ENCODE peak calls at places on chromosomes 3 and 15, in four cellular contexts. One of them, this sample, is unnamed.
A peak's percentile ranks its signal among the peaks of the same experiment; 100 is the strongest.

GRCh38 chr3:187950671-187951070 is 203.3 kb upstream of the LPP start:
- DNase-seq in uterus: no peak
- DNase-seq in endothelial cell of umbilical vein: no peak
- DNase-seq in MM.1S: no peak
- DNase-seq in this sample: no peak

GRCh38 chr3:61828158-61828874 is 266.9 kb downstream of the PTPRG start:
- DNase-seq in uterus: no peak
- DNase-seq in endothelial cell of umbilical vein: no peak
- DNase-seq in MM.1S: no peak
- DNase-seq in this sample: no peak

GRCh38 chr3:156611870-156612494 is 57.1 kb upstream of the SSR3 start:
- DNase-seq in endothelial cell of umbilical vein: no peak
- DNase-seq in uterus: no peak
- DNase-seq in MM.1S: no peak
- DNase-seq in this sample: no peak

GRCh38 chr3:73291541-73291940 is 230.1 kb downstream of the EBLN2 start:
- DNase-seq in endothelial cell of umbilical vein: no peak
- DNase-seq in MM.1S: no peak
- DNase-seq in uterus: no peak
- DNase-seq in this sample: no peak

GRCh38 chr3:134473868-134474546 is 11.8 kb downstream of the ANAPC13 start:
- DNase-seq in MM.1S: peak; percentile 76
- DNase-seq in endothelial cell of umbilical vein: peak; percentile 73
- DNase-seq in uterus: peak; percentile 68
- DNase-seq in this sample: peak; percentile 74

GRCh38 chr15:27592036-27592725 is 506.9 kb downstream of the OCA2 start:
- DNase-seq in endothelial cell of umbilical vein: no peak
- DNase-seq in MM.1S: peak; percentile 53
- DNase-seq in uterus: no peak
- DNase-seq in this sample: no peak

GRCh38 chr3:80769683-80770082 is 991.8 kb downstream of the GBE1 start:
- DNase-seq in uterus: no peak
- DNase-seq in MM.1S: no peak
- DNase-seq in endothelial cell of umbilical vein: no peak
- DNase-seq in this sample: no peak

GRCh38 chr3:149717391-149718056 is 34.8 kb downstream of the COMMD2 start:
- DNase-seq in endothelial cell of umbilical vein: peak; percentile 87
- DNase-seq in MM.1S: peak; percentile 69
- DNase-seq in uterus: peak; percentile 49
- DNase-seq in this sample: peak; percentile 73

GRCh38 chr3:195583831-195584542 is at the start of gene APOD:
- DNase-seq in endothelial cell of umbilical vein: peak; percentile 48
- DNase-seq in uterus: peak; percentile 54
- DNase-seq in MM.1S: no peak
- DNase-seq in this sample: peak; percentile 77

GRCh38 chr3:166187237-166187636 is 350.0 kb upstream of the BCHE start:
- DNase-seq in uterus: no peak
- DNase-seq in endothelial cell of umbilical vein: no peak
- DNase-seq in MM.1S: no peak
- DNase-seq in this sample: no peak

GRCh38 chr3:58585005-58585786 is 8.0 kb upstream of the FAM107A start:
- DNase-seq in MM.1S: peak; percentile 84
- DNase-seq in uterus: peak; percentile 80
- DNase-seq in endothelial cell of umbilical vein: peak; percentile 67
- DNase-seq in this sample: peak; percentile 54

GRCh38 chr15:99092554-99093172 is 12.2 kb upstream of the SYNM start:
- DNase-seq in endothelial cell of umbilical vein: no peak
- DNase-seq in MM.1S: no peak
- DNase-seq in uterus: no peak
- DNase-seq in this sample: no peak

GRCh38 chr3:41881233-41881821 is 80.6 kb downstream of the ULK4 start:
- DNase-seq in uterus: no peak
- DNase-seq in endothelial cell of umbilical vein: peak; percentile 60
- DNase-seq in MM.1S: peak; percentile 59
- DNase-seq in this sample: peak; percentile 46

GRCh38 chr15:60477991-60478632 is 830 bp downstream of the ICE2 start:
- DNase-seq in endothelial cell of umbilical vein: peak; percentile 89
- DNase-seq in uterus: no peak
- DNase-seq in MM.1S: peak; percentile 36
- DNase-seq in this sample: peak; percentile 39

GRCh38 chr15:69060041-69060481 is 45.6 kb downstream of the NOX5 start:
- DNase-seq in endothelial cell of umbilical vein: no peak
- DNase-seq in MM.1S: no peak
- DNase-seq in uterus: no peak
- DNase-seq in this sample: no peak

GRCh38 chr3:20097015-20097414 is 56.8 kb downstream of the KAT2B start:
- DNase-seq in uterus: no peak
- DNase-seq in endothelial cell of umbilical vein: peak; percentile 69
- DNase-seq in MM.1S: no peak
- DNase-seq in this sample: no peak

GRCh38 chr15:58608129-58608590 is 141.3 kb downstream of the ADAM10 start:
- DNase-seq in endothelial cell of umbilical vein: no peak
- DNase-seq in uterus: no peak
- DNase-seq in MM.1S: no peak
- DNase-seq in this sample: no peak

GRCh38 chr15:57705746-57706404 is 639 bp upstream of the POLR2M start:
- DNase-seq in uterus: no peak
- DNase-seq in MM.1S: no peak
- DNase-seq in endothelial cell of umbilical vein: no peak
- DNase-seq in this sample: no peak

GRCh38 chr3:81291586-81291985 is 469.9 kb downstream of the GBE1 start:
- DNase-seq in endothelial cell of umbilical vein: no peak
- DNase-seq in MM.1S: no peak
- DNase-seq in uterus: no peak
- DNase-seq in this sample: no peak

GRCh38 chr3:50345586-50345985 is at the start of gene ZMYND10:
- DNase-seq in endothelial cell of umbilical vein: no peak
- DNase-seq in MM.1S: peak; percentile 66
- DNase-seq in uterus: peak; percentile 72
- DNase-seq in this sample: peak; percentile 37

GRCh38 chr3:164375995-164376394 is 702.3 kb downstream of the SI start:
- DNase-seq in MM.1S: no peak
- DNase-seq in uterus: no peak
- DNase-seq in endothelial cell of umbilical vein: no peak
- DNase-seq in this sample: no peak

GRCh38 chr3:8524656-8525399 is 23.2 kb downstream of the LMCD1 start:
- DNase-seq in MM.1S: no peak
- DNase-seq in uterus: no peak
- DNase-seq in endothelial cell of umbilical vein: no peak
- DNase-seq in this sample: peak; percentile 48

GRCh38 chr3:37766797-37767776 is 94.6 kb upstream of the CTDSPL start:
- DNase-seq in MM.1S: peak; percentile 59
- DNase-seq in endothelial cell of umbilical vein: no peak
- DNase-seq in uterus: no peak
- DNase-seq in this sample: no peak

GRCh38 chr15:45274636-45275035 is 22.6 kb downstream of the SLC28A2 start:
- DNase-seq in endothelial cell of umbilical vein: no peak
- DNase-seq in uterus: no peak
- DNase-seq in MM.1S: no peak
- DNase-seq in this sample: no peak

GRCh38 chr3:38008191-38008701 is 17.7 kb downstream of the VILL start:
- DNase-seq in uterus: no peak
- DNase-seq in MM.1S: no peak
- DNase-seq in endothelial cell of umbilical vein: no peak
- DNase-seq in this sample: no peak

GRCh38 chr3:107988464-107989156 is 102.2 kb downstream of the CD47 start:
- DNase-seq in endothelial cell of umbilical vein: peak; percentile 47
- DNase-seq in uterus: no peak
- DNase-seq in MM.1S: no peak
- DNase-seq in this sample: peak; percentile 80

GRCh38 chr15:72222433-72222832 is 8.6 kb downstream of the PKM start:
- DNase-seq in endothelial cell of umbilical vein: peak; percentile 26
- DNase-seq in uterus: no peak
- DNase-seq in MM.1S: no peak
- DNase-seq in this sample: peak; percentile 96

GRCh38 chr3:61847784-61848462 is 286.6 kb downstream of the PTPRG start:
- DNase-seq in endothelial cell of umbilical vein: peak; percentile 50
- DNase-seq in MM.1S: no peak
- DNase-seq in uterus: peak; percentile 57
- DNase-seq in this sample: no peak

GRCh38 chr3:173839859-173840258 is 442.3 kb downstream of the NLGN1 start:
- DNase-seq in uterus: no peak
- DNase-seq in endothelial cell of umbilical vein: no peak
- DNase-seq in MM.1S: no peak
- DNase-seq in this sample: no peak

GRCh38 chr15:75796321-75796720 is 46.9 kb upstream of the UBE2Q2 start:
- DNase-seq in uterus: no peak
- DNase-seq in MM.1S: peak; percentile 53
- DNase-seq in endothelial cell of umbilical vein: no peak
- DNase-seq in this sample: no peak

GRCh38 chr3:60497922-60498321 is 753.3 kb downstream of the FHIT start:
- DNase-seq in MM.1S: no peak
- DNase-seq in uterus: no peak
- DNase-seq in endothelial cell of umbilical vein: no peak
- DNase-seq in this sample: no peak

GRCh38 chr15:39131605-39132004 is 449.3 kb upstream of the THBS1 start:
- DNase-seq in uterus: no peak
- DNase-seq in endothelial cell of umbilical vein: peak; percentile 42
- DNase-seq in MM.1S: no peak
- DNase-seq in this sample: peak; percentile 72

GRCh38 chr3:109806929-109807328 is 469.6 kb upstream of the DPPA4 start:
- DNase-seq in uterus: no peak
- DNase-seq in MM.1S: peak; percentile 69
- DNase-seq in endothelial cell of umbilical vein: no peak
- DNase-seq in this sample: peak; percentile 79

GRCh38 chr15:58521293-58521991 is 89.7 kb downstream of the LIPC start:
- DNase-seq in MM.1S: no peak
- DNase-seq in uterus: no peak
- DNase-seq in endothelial cell of umbilical vein: peak; percentile 88
- DNase-seq in this sample: peak; percentile 100

GRCh38 chr3:183324083-183324482 is 71.0 kb downstream of the B3GNT5 start:
- DNase-seq in MM.1S: no peak
- DNase-seq in endothelial cell of umbilical vein: peak; percentile 49
- DNase-seq in uterus: no peak
- DNase-seq in this sample: peak; percentile 78

GRCh38 chr15:56631765-56632164 is 101.5 kb downstream of the ZNF280D start:
- DNase-seq in endothelial cell of umbilical vein: peak; percentile 11
- DNase-seq in uterus: no peak
- DNase-seq in MM.1S: no peak
- DNase-seq in this sample: no peak

GRCh38 chr3:354433-354832 is 157.9 kb downstream of the CHL1 start:
- DNase-seq in MM.1S: peak; percentile 40
- DNase-seq in endothelial cell of umbilical vein: peak; percentile 10
- DNase-seq in uterus: no peak
- DNase-seq in this sample: peak; percentile 62
- TF ChIP-seq CTCF in MM.1S: peak; percentile 56
- TF ChIP-seq CTCF in endothelial cell of umbilical vein: peak; percentile 59
- TF ChIP-seq CTCF in uterus: peak; percentile 44
- TF ChIP-seq CTCF in this sample: peak; percentile 70

DNA sequence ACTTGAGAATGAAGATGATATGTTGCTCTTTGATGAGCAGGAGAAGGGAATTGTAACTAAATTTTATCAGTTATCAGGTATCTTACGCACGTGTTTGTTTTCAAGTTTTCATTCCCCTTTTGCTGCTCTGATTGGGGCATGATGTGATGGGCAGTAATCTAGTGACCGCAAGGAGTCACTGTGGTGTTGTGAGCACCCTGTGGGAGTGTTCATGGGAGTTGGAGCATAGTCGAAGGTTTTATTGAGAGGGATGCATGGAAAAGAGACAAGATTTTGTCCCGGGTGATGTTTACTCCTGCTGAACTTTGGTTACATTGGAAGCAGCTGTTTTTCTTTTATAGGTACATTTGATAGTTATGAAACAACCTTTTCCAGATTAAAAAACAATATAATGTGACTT is 2.1 kb downstream of the FAN1 start:
- DNase-seq in endothelial cell of umbilical vein: no peak
- DNase-seq in MM.1S: no peak
- DNase-seq in uterus: no peak
- DNase-seq in this sample: no peak
- H3K36me3 ChIP-seq in endothelial cell of umbilical vein: peaks cover 4% of the 10 kb centered on the region
- H3K36me3 ChIP-seq in MM.1S: peaks cover 7% of the 10 kb centered on the region
- H3K36me3 ChIP-seq in uterus: no peaks in the 10 kb centered on the region
- H3K36me3 ChIP-seq in this sample: peaks cover 8% of the 10 kb centered on the region

GRCh38 chr3:114380233-114380645 is 86.4 kb downstream of the TIGIT start:
- DNase-seq in MM.1S: no peak
- DNase-seq in endothelial cell of umbilical vein: no peak
- DNase-seq in uterus: peak; percentile 73
- DNase-seq in this sample: no peak

GRCh38 chr3:114376516-114376915 is 82.7 kb downstream of the TIGIT start:
- DNase-seq in uterus: no peak
- DNase-seq in MM.1S: no peak
- DNase-seq in endothelial cell of umbilical vein: no peak
- DNase-seq in this sample: no peak

GRCh38 chr3:114378760-114379159 is 84.9 kb downstream of the TIGIT start:
- DNase-seq in endothelial cell of umbilical vein: no peak
- DNase-seq in MM.1S: no peak
- DNase-seq in uterus: no peak
- DNase-seq in this sample: no peak

GRCh38 chr3:114377426-114377825 is 83.6 kb downstream of the TIGIT start:
- DNase-seq in uterus: no peak
- DNase-seq in MM.1S: no peak
- DNase-seq in endothelial cell of umbilical vein: no peak
- DNase-seq in this sample: no peak

GRCh38 chr3:114379266-114379665 is 85.4 kb downstream of the TIGIT start:
- DNase-seq in endothelial cell of umbilical vein: no peak
- DNase-seq in MM.1S: no peak
- DNase-seq in uterus: no peak
- DNase-seq in this sample: no peak
- TF ChIP-seq CTCF in endothelial cell of umbilical vein: no peak
- TF ChIP-seq CTCF in MM.1S: no peak
- TF ChIP-seq CTCF in uterus: no peak
- TF ChIP-seq CTCF in this sample: no peak

DNA sequence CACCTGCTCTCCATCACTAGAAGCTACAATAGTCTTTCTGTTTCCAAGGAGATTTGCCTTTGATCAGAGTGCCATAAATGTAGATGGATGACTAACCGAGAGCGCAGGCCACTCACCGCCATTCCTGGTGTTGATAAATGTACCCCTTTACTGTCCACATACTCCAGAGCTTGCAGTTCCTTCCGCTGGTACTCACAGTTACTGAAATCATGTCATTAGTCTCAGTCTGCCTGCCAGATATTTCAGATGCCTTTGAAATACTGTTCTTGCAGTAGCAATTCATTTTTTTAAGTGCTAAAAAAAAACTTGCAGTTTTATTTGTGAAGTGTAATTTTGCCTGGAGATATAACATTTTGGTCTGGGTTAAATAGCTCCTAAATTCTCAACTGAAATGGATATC is 72.3 kb downstream of the BLM start:
- DNase-seq in MM.1S: no peak
- DNase-seq in uterus: no peak
- DNase-seq in endothelial cell of umbilical vein: no peak
- DNase-seq in this sample: no peak
- H3K36me3 ChIP-seq in MM.1S: peaks cover 4% of the 10 kb centered on the region
- H3K36me3 ChIP-seq in uterus: no peaks in the 10 kb centered on the region
- H3K36me3 ChIP-seq in endothelial cell of umbilical vein: no peaks in the 10 kb centered on the region
- H3K36me3 ChIP-seq in this sample: no peaks in the 10 kb centered on the region

GRCh38 chr3:184338538-184338945 is 1.1 kb downstream of the FAM131A start:
- DNase-seq in MM.1S: no peak
- DNase-seq in uterus: peak; percentile 96
- DNase-seq in endothelial cell of umbilical vein: peak; percentile 84
- DNase-seq in this sample: peak; percentile 68
- TF ChIP-seq CTCF in MM.1S: no peak
- TF ChIP-seq CTCF in uterus: no peak
- TF ChIP-seq CTCF in endothelial cell of umbilical vein: no peak
- TF ChIP-seq CTCF in this sample: peak; percentile 5

This sample was measured in bronchial epithelial cell.